ENCODE peak calls at places on chromosome 6, in four cellular contexts. N is NCI-H1105, Z is mesothelial cell of epicardium, C is A549. R is an unnamed sample.

GRCh38 chr6:15495375-15495901 is 167.4 kb downstream of the DTNBP1 start:
- DNase-seq in C (no peak), Z (no peak), N (no peak), R (no peak)

GRCh38 chr6:26521485-26522391 is 16.4 kb upstream of the HMGN4 start:
- DNase-seq in C (peak; percentile 90), N (peak; percentile 33), Z (peak; percentile 37), R (no peak)

GRCh38 chr6:116741571-116741970 is 23.9 kb downstream of the FAM162B start:
- DNase-seq in C (no peak), Z (no peak), N (no peak), R (no peak)

GRCh38 chr6:23307516-23307915 is 738.1 kb downstream of the HDGFL1 start:
- DNase-seq in Z (no peak), C (no peak), N (no peak), R (no peak)

GRCh38 chr6:166435574-166435973 is 52.8 kb upstream of the MPC1 start:
- DNase-seq in C (no peak), Z (no peak), N (no peak), R (no peak)

GRCh38 chr6:113065606-113066005 is 718.5 kb downstream of the RFPL4B start:
- DNase-seq in C (no peak), N (no peak), Z (no peak), R (no peak)

GRCh38 chr6:158413028-158413427 is 100.8 kb downstream of the TULP4 start:
- DNase-seq in C (no peak), Z (no peak), N (no peak), R (no peak)

GRCh38 chr6:21241231-21242130 is 352.1 kb upstream of the SOX4 start:
- DNase-seq in N (no peak), Z (no peak), C (no peak), R (no peak)

GRCh38 chr6:122610690-122611455 is 668 bp downstream of the PKIB start:
- DNase-seq in C (peak; percentile 28), N (peak; percentile 41), Z (no peak), R (no peak)

GRCh38 chr6:131597448-131597847 is 24.4 kb downstream of the ARG1 start:
- DNase-seq in Z (no peak), C (no peak), N (no peak), R (no peak)

GRCh38 chr6:143700684-143701342 is 23.0 kb downstream of the PHACTR2 start:
- DNase-seq in N (no peak), Z (no peak), C (no peak), R (no peak)

GRCh38 chr6:41455818-41456217 is 90.4 kb upstream of the FOXP4 start:
- DNase-seq in C (no peak), N (no peak), Z (no peak), R (no peak)

GRCh38 chr6:116108836-116109235 is 8.2 kb downstream of the NT5DC1 start:
- DNase-seq in N (no peak), Z (no peak), C (no peak), R (no peak)

GRCh38 chr6:10030942-10031537 is 383.8 kb downstream of the TFAP2A start:
- DNase-seq in N (no peak), C (no peak), Z (no peak), R (no peak)

GRCh38 chr6:13425270-13425905 is 62.0 kb downstream of the GFOD1 start:
- DNase-seq in N (no peak), C (no peak), Z (no peak), R (no peak)